ENCODE peak calls at places on chromosomes 1 and 21, in eight cellular contexts. U is GM12892; N is left lung; Y is activated CD8-positive, alpha-beta T cell treated with anti-CD3 and anti-CD28 coated beads, Interleukin-2, amount 10 ng/mL, durations not matched to agents 7 days and 5 days; C is right cardiac atrium; M is progenitor cell of endocrine pancreas; L is NCI-H1417; J is NCI-H1092 treated with DMSO at 0.1 percent for 48 hours. O is an unnamed sample.

GRCh38 chr1:20280399-20280798 is 10.3 kb upstream of the VWA5B1 start:
- DNase-seq in U (no peak), C (no peak), Y (no peak), M (no peak), N (no peak), L (no peak), J (no peak), O (no peak)

GRCh38 chr1:232630894-232631195 is 912 bp upstream of the SIPA1L2 start:
- DNase-seq in Y (no peak), J (no peak), C (no peak), M (no peak), N (no peak), L (no peak), U (no peak), O (no peak)

GRCh38 chr21:42154237-42155044 is 64.5 kb upstream of the ABCG1 start:
- DNase-seq in Y (no peak), C (no peak), J (no peak), M (no peak), L (no peak), N (no peak), U (no peak), O (no peak)

GRCh38 chr1:91567583-91567982 is 66.9 kb downstream of the CDC7 start:
- DNase-seq in M (no peak), J (no peak), L (no peak), C (no peak), N (no peak), Y (no peak), U (no peak), O (no peak)

GRCh38 chr21:35945089-35945671 is 115.1 kb downstream of the SETD4 start:
- DNase-seq in L (no peak), Y (no peak), C (no peak), M (no peak), U (no peak), J (no peak), N (no peak), O (no peak)

GRCh38 chr1:107785506-107786213 is 179.3 kb downstream of the VAV3 start:
- DNase-seq in N (no peak), L (no peak), C (no peak), J (no peak), Y (no peak), U (no peak), M (no peak), O (no peak)

GRCh38 chr21:21029159-21029558 is 30.9 kb downstream of the NCAM2 start:
- DNase-seq in J (no peak), U (no peak), N (no peak), M (no peak), C (no peak), Y (no peak), L (no peak), O (no peak)

GRCh38 chr1:5734414-5734813 is 257.8 kb downstream of the NPHP4 start:
- DNase-seq in C (no peak), U (no peak), L (no peak), J (no peak), Y (no peak), M (no peak), N (peak; percentile 6), O (no peak)

GRCh38 chr1:181334724-181335123 is 148.6 kb upstream of the CACNA1E start:
- DNase-seq in J (no peak), C (no peak), M (no peak), L (no peak), Y (no peak), U (no peak), N (no peak), O (no peak)

GRCh38 chr1:169207825-169208520 is 101.5 kb downstream of the ATP1B1 start:
- DNase-seq in L (no peak), C (no peak), M (no peak), N (no peak), U (no peak), J (no peak), Y (no peak), O (no peak)

GRCh38 chr1:109242387-109242786 is 7.0 kb upstream of the CELSR2 start:
- DNase-seq in Y (no peak), J (no peak), L (no peak), N (no peak), U (no peak), M (no peak), C (peak; percentile 78), O (no peak)

GRCh38 chr1:104592926-104593325 is 843.2 kb downstream of the AMY1C start:
- DNase-seq in C (no peak), J (no peak), L (no peak), M (no peak), Y (no peak), N (no peak), U (no peak), O (no peak)

GRCh38 chr1:91732291-91732953 is 153.5 kb downstream of the TGFBR3 start:
- DNase-seq in Y (no peak), N (no peak), L (no peak), J (no peak), C (no peak), U (peak; percentile 25), M (no peak), O (no peak)

GRCh38 chr1:36530261-36530660 is 47.5 kb upstream of the CSF3R start:
- DNase-seq in N (no peak), L (no peak), U (no peak), M (no peak), C (no peak), J (no peak), Y (no peak), O (no peak)

GRCh38 chr1:212189352-212189738 is 95.9 kb upstream of the PPP2R5A start:
- DNase-seq in J (no peak), L (no peak), Y (no peak), C (no peak), N (no peak), U (no peak), M (no peak), O (no peak)

GRCh38 chr1:224096773-224097172 is 17.1 kb upstream of the FBXO28 start:
- DNase-seq in U (no peak), N (no peak), J (no peak), C (no peak), L (no peak), Y (no peak), M (no peak), O (no peak)

GRCh38 chr1:11735854-11736745 is at the start of gene AGTRAP:
- DNase-seq in Y (peak; percentile 94), N (peak; percentile 97), U (peak; percentile 87), J (peak; percentile 91), L (peak; percentile 87), C (peak; percentile 100), M (peak; percentile 93), O (peak; percentile 58)

GRCh38 chr1:169072945-169073725 is 33.4 kb upstream of the ATP1B1 start:
- DNase-seq in L (peak; percentile 35), N (no peak), J (peak; percentile 71), Y (no peak), U (no peak), C (no peak), M (no peak), O (no peak)

GRCh38 chr1:59750612-59751395 is 63.9 kb upstream of the HOOK1 start:
- DNase-seq in Y (no peak), L (no peak), J (no peak), C (peak; percentile 51), M (no peak), N (peak; percentile 59), U (no peak), O (no peak)

GRCh38 chr21:35782667-35783066 is 277.7 kb downstream of the SETD4 start:
- DNase-seq in Y (no peak), U (no peak), N (no peak), M (no peak), L (no peak), J (no peak), C (no peak), O (no peak)

GRCh38 chr21:44258056-44258725 is 3.5 kb downstream of the DNMT3L start:
- DNase-seq in N (no peak), U (peak; percentile 13), C (no peak), M (no peak), L (no peak), J (no peak), Y (no peak), O (no peak)

GRCh38 chr1:40495315-40495903 is 13.2 kb upstream of the EXO5 start:
- DNase-seq in C (no peak), M (no peak), U (no peak), Y (no peak), J (no peak), N (no peak), L (no peak), O (no peak)